ENCODE peak calls at places on chromosomes 16 and 17, in nine cellular contexts. T, D, Q, E, J, P, W, U and S are unnamed samples.

GRCh38 chr17:79041723-79042420 is 17.9 kb downstream of the C1QTNF1 start:
- DNase-seq in U (peak; percentile 18), Q (no peak), W (no peak), J (no peak), E (no peak), D (no peak), T (no peak), P (no peak), S (no peak)

GRCh38 chr17:64448665-64449512 is at the start of gene MILR1:
- DNase-seq in J (no peak), P (peak; percentile 18), Q (peak; percentile 24), D (no peak), W (no peak), E (peak; percentile 47), T (no peak), U (no peak), S (no peak)

GRCh38 chr17:31096106-31096436 is 1.3 kb downstream of the NF1 start:
- DNase-seq in E (no peak), J (no peak), T (no peak), U (no peak), Q (no peak), P (no peak), W (no peak), D (no peak), S (no peak)

GRCh38 chr16:57651344-57652333 is 16.5 kb upstream of the ADGRG3 start:
- DNase-seq in T (no peak), U (peak; percentile 68), D (no peak), Q (no peak), W (no peak), E (no peak), J (no peak), P (no peak), S (no peak)

GRCh38 chr17:48037036-48037881 is at the start of gene COPZ2:
- DNase-seq in Q (peak; percentile 69), J (peak; percentile 62), U (peak; percentile 91), P (peak; percentile 61), E (no peak), W (peak; percentile 60), D (peak; percentile 79), T (peak; percentile 68), S (no peak)

GRCh38 chr17:68054296-68054900 is 18.9 kb downstream of the KPNA2 start:
- DNase-seq in J (no peak), E (no peak), Q (no peak), W (peak; percentile 32), P (peak; percentile 28), T (no peak), D (no peak), U (no peak), S (no peak)

GRCh38 chr16:50282010-50282538 is 15.7 kb downstream of the ADCY7 start:
- DNase-seq in P (no peak), D (peak; percentile 61), E (peak; percentile 72), J (peak; percentile 23), W (peak; percentile 69), U (peak; percentile 97), T (no peak), Q (peak; percentile 84), S (peak; percentile 46)

GRCh38 chr16:83187404-83187803 is 560.6 kb downstream of the CDH13 start:
- DNase-seq in U (no peak), Q (no peak), D (no peak), J (no peak), W (no peak), T (no peak), E (no peak), P (no peak), S (no peak)

GRCh38 chr16:23333962-23334361 is 31.9 kb downstream of the SCNN1B start:
- DNase-seq in E (no peak), J (no peak), W (no peak), U (no peak), P (no peak), D (no peak), T (no peak), Q (no peak), S (no peak)

GRCh38 chr17:28948342-28948741 is 3.0 kb downstream of the PHF12 start:
- DNase-seq in D (no peak), J (no peak), P (no peak), T (no peak), U (no peak), E (no peak), W (no peak), Q (no peak), S (no peak)

GRCh38 chr17:80855968-80856862 is 135.4 kb upstream of the CHMP6 start:
- DNase-seq in U (peak; percentile 82), J (no peak), P (no peak), D (peak; percentile 96), T (no peak), Q (peak; percentile 46), E (peak; percentile 57), W (peak; percentile 50), S (no peak)

GRCh38 chr17:45115871-45116270 is 16.4 kb downstream of the PLCD3 start:
- DNase-seq in P (no peak), Q (no peak), E (no peak), W (no peak), J (no peak), D (no peak), U (no peak), T (no peak), S (no peak)

GRCh38 chr17:13353590-13353989 is 248.1 kb downstream of the HS3ST3A1 start:
- DNase-seq in D (no peak), Q (no peak), J (no peak), P (no peak), E (no peak), T (no peak), W (no peak), U (no peak), S (no peak)

GRCh38 chr16:64950262-64950661 is 171.6 kb downstream of the CDH11 start:
- DNase-seq in E (no peak), D (no peak), P (no peak), T (no peak), W (no peak), U (no peak), J (no peak), Q (no peak), S (no peak)
- TF ChIP-seq CTCF in E (no peak), D (no peak), P (no peak), T (no peak), W (no peak), U (no peak), J (no peak), Q (no peak), S (no peak)

DNA sequence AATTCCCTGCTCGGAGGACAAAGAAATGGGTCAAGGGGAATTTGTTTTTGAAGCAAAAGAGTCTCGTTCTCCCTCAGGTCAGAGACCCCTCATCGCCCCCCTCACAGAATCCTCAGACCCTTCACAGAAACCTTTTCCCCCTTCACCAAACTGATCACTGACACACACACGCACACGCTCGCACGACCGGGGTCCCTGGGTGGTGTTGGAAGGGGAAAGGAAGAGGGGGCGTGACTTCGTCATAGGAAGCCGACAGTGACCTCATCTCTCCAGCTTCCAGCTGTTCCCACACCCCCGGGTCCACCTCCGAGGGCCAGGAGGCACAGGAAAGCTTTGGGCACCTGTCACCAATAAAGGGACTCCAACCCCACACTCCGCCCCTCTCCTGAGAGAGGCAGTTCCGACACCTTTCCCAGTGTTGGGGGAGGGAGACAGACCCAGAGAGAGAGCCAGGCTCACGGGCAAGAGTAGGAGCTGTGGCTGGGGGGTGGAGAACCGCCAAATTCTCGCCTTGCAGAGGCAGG is 1.2 kb downstream of the ASGR1 start:
- DNase-seq in D (no peak), E (no peak), Q (no peak), J (no peak), T (no peak), U (no peak), P (no peak), W (no peak), S (no peak)
- TF ChIP-seq POLR2A in D (no peak), E (no peak), Q (no peak), J (no peak), T (no peak), U (no peak), P (no peak), W (no peak), S (no peak)

GRCh38 chr17:61754124-61754523 is 109.2 kb downstream of the BRIP1 start:
- DNase-seq in E (no peak), U (no peak), D (no peak), T (no peak), Q (no peak), W (no peak), P (no peak), J (no peak), S (no peak)

GRCh38 chr17:61746248-61746985 is 116.9 kb downstream of the BRIP1 start:
- DNase-seq in T (no peak), W (no peak), D (no peak), J (no peak), Q (no peak), U (no peak), P (no peak), E (no peak), S (no peak)

GRCh38 chr17:61749823-61750404 is 113.4 kb downstream of the BRIP1 start:
- DNase-seq in D (no peak), J (no peak), Q (no peak), E (no peak), P (no peak), W (no peak), U (no peak), T (no peak), S (no peak)

GRCh38 chr17:61753696-61754095 is 109.6 kb downstream of the BRIP1 start:
- DNase-seq in E (no peak), U (no peak), W (no peak), Q (no peak), T (no peak), P (no peak), D (no peak), J (no peak), S (no peak)

GRCh38 chr17:61750656-61751055 is 112.7 kb downstream of the BRIP1 start:
- DNase-seq in U (no peak), W (no peak), D (no peak), E (no peak), J (no peak), Q (no peak), T (no peak), P (no peak), S (no peak)
- TF ChIP-seq CTCF in U (no peak), W (no peak), D (no peak), E (no peak), J (no peak), Q (no peak), T (no peak), P (no peak), S (no peak)

GRCh38 chr16:4663756-4664465 is 29.5 kb upstream of the NUDT16L1 start:
- DNase-seq in T (no peak), E (peak; percentile 76), U (peak; percentile 87), J (no peak), W (peak; percentile 45), D (peak; percentile 71), P (no peak), Q (peak; percentile 53), S (no peak)

GRCh38 chr16:4661661-4662060 is 31.7 kb upstream of the NUDT16L1 start:
- DNase-seq in W (peak; percentile 84), E (no peak), D (no peak), Q (no peak), J (no peak), P (no peak), U (no peak), T (no peak), S (no peak)

GRCh38 chr16:4656695-4657686 is 32.4 kb downstream of the MGRN1 start:
- DNase-seq in T (no peak), D (no peak), P (no peak), Q (no peak), E (no peak), W (no peak), J (no peak), U (no peak), S (no peak)

GRCh38 chr16:4659363-4660353 is 33.7 kb upstream of the NUDT16L1 start:
- DNase-seq in U (no peak), J (no peak), D (no peak), E (no peak), T (no peak), P (no peak), W (no peak), Q (no peak), S (no peak)

GRCh38 chr16:4660454-4661007 is 32.8 kb upstream of the NUDT16L1 start:
- DNase-seq in Q (peak; percentile 42), D (peak; percentile 56), J (peak; percentile 44), E (no peak), P (peak; percentile 71), T (no peak), W (peak; percentile 70), U (peak; percentile 87), S (no peak)
- TF ChIP-seq POLR2A in Q (no peak), D (no peak), J (no peak), E (no peak), P (no peak), T (no peak), W (no peak), U (no peak), S (no peak)